ENCODE peak calls at places on chromosome 14, in six cellular contexts. I, P, M, V, W and C are unnamed samples.

GRCh38 chr14:90808759-90809529 is 7.3 kb downstream of the TTC7B start:
- DNase-seq in V (no peak), W (no peak), I (no peak), M (no peak), P (no peak), C (no peak)

GRCh38 chr14:57066887-57067513 is 201.7 kb downstream of the EXOC5 start:
- DNase-seq in V (peak; percentile 18), M (no peak), W (peak; percentile 60), I (no peak), P (no peak), C (peak; percentile 68)

GRCh38 chr14:49051328-49052060 is 534.7 kb downstream of the RPS29 start:
- DNase-seq in M (no peak), W (no peak), I (no peak), V (no peak), P (no peak), C (no peak)

GRCh38 chr14:94467728-94468520 is 8.1 kb downstream of the SERPINA9 start:
- DNase-seq in I (no peak), M (no peak), P (no peak), V (no peak), W (no peak), C (no peak)

GRCh38 chr14:60327447-60328331 is 78.7 kb downstream of the PPM1A start:
- DNase-seq in V (peak; percentile 31), I (peak; percentile 6), W (peak; percentile 38), M (no peak), P (peak; percentile 19), C (peak; percentile 69)

GRCh38 chr14:104420990-104421389 is 158.6 kb upstream of the C14orf180 start:
- DNase-seq in M (no peak), W (no peak), V (no peak), P (no peak), I (no peak), C (peak; percentile 53)

GRCh38 chr14:22388669-22389625 is 200.1 kb downstream of the DAD1 start:
- DNase-seq in M (no peak), W (no peak), V (no peak), I (no peak), P (no peak), C (no peak)

GRCh38 chr14:54194501-54194900 is 202.3 kb upstream of the CDKN3 start:
- DNase-seq in W (no peak), I (no peak), M (no peak), V (no peak), P (no peak), C (no peak)

GRCh38 chr14:55536208-55536708 is 43.7 kb upstream of the KTN1 start:
- DNase-seq in W (no peak), P (no peak), I (no peak), M (no peak), V (no peak), C (no peak)

GRCh38 chr14:24292118-24292807 is 7.3 kb downstream of the DHRS1 start:
- DNase-seq in P (no peak), V (no peak), W (no peak), I (no peak), M (no peak), C (no peak)

GRCh38 chr14:62130441-62130840 is 368.2 kb downstream of the SNAPC1 start:
- DNase-seq in W (no peak), I (no peak), V (no peak), M (no peak), P (no peak), C (no peak)

GRCh38 chr14:29216316-29216715 is 449.7 kb downstream of the FOXG1 start:
- DNase-seq in W (no peak), I (no peak), V (no peak), M (no peak), P (no peak), C (no peak)

GRCh38 chr14:85190251-85190650 is 339.7 kb upstream of the FLRT2 start:
- DNase-seq in V (no peak), I (no peak), P (no peak), W (no peak), M (no peak), C (no peak)

GRCh38 chr14:100610511-100611217 is 23.4 kb upstream of the BEGAIN start:
- DNase-seq in M (no peak), V (no peak), W (peak; percentile 40), P (no peak), I (no peak), C (peak; percentile 45)

GRCh38 chr14:67620217-67620789 is 583 bp downstream of the ARG2 start:
- DNase-seq in P (no peak), W (peak; percentile 37), M (no peak), I (no peak), V (peak; percentile 20), C (no peak)

GRCh38 chr14:63939006-63939270 is 86.1 kb downstream of the SYNE2 start:
- DNase-seq in I (no peak), M (no peak), W (no peak), V (no peak), P (no peak), C (no peak)

GRCh38 chr14:94936411-94936892 is 166.5 kb upstream of the GSC start:
- DNase-seq in P (peak; percentile 67), I (no peak), M (no peak), W (peak; percentile 85), V (no peak), C (no peak)

GRCh38 chr14:95516554-95517209 is at the start of gene SYNE3:
- DNase-seq in V (peak; percentile 16), P (peak; percentile 78), M (peak; percentile 35), W (peak; percentile 90), I (peak; percentile 47), C (peak; percentile 85)

GRCh38 chr14:55249423-55249822 is 21.8 kb upstream of the FBXO34 start:
- DNase-seq in P (no peak), W (no peak), M (no peak), V (no peak), I (no peak), C (no peak)

GRCh38 chr14:73477618-73478266 is 13.0 kb upstream of the RIOX1 start:
- DNase-seq in M (no peak), I (no peak), P (no peak), W (no peak), V (no peak), C (no peak)

GRCh38 chr14:24425704-24426103 is 3.8 kb downstream of the CBLN3 start:
- DNase-seq in W (no peak), M (no peak), V (no peak), P (no peak), I (no peak), C (no peak)

GRCh38 chr14:100028990-100029677 is 36.1 kb upstream of the EVL start:
- DNase-seq in I (no peak), W (no peak), M (no peak), V (no peak), P (no peak), C (no peak)

GRCh38 chr14:20631023-20631820 is 10.3 kb downstream of the OR6S1 start:
- DNase-seq in I (peak; percentile 60), V (peak; percentile 54), P (no peak), M (peak; percentile 41), W (no peak), C (no peak)

GRCh38 chr14:23043749-23044148 is 1.7 kb downstream of the PSMB11 start:
- DNase-seq in W (peak; percentile 58), M (no peak), I (no peak), V (no peak), P (no peak), C (no peak)

DNA sequence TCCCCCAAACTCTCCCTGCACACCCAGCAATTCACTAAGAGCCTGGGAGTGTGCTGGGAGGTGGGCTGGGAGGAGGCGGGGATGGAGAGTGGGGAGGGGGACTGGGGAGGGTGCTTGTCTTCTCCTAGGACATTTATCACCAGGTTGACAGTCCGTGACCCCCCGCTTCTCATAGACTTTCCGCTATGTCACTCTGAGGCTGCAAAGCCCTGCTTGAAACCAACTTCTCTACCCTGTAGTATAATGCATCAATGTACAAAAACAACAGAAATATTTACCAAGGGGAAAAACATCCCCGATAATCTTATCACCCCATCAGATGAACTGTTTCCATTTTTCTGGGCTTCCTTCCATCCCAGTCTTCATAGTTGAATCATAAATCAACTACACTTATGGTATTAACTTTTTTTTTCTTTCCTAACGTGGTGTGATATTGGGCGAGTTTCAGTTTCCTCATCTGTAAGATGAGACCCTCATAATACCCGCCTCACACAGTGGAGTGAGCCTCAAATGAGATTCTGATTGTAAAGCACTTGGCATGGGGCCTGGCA is 28.6 kb upstream of the BATF start:
- DNase-seq in M (no peak), I (no peak), V (peak; percentile 73), W (no peak), P (no peak), C (no peak)
- H3K4me3 ChIP-seq in M (no peak overlapping the region), I (no peak overlapping the region), V (no peak overlapping the region), W (no peak overlapping the region), P (no peak overlapping the region), C (no peak overlapping the region)

DNA sequence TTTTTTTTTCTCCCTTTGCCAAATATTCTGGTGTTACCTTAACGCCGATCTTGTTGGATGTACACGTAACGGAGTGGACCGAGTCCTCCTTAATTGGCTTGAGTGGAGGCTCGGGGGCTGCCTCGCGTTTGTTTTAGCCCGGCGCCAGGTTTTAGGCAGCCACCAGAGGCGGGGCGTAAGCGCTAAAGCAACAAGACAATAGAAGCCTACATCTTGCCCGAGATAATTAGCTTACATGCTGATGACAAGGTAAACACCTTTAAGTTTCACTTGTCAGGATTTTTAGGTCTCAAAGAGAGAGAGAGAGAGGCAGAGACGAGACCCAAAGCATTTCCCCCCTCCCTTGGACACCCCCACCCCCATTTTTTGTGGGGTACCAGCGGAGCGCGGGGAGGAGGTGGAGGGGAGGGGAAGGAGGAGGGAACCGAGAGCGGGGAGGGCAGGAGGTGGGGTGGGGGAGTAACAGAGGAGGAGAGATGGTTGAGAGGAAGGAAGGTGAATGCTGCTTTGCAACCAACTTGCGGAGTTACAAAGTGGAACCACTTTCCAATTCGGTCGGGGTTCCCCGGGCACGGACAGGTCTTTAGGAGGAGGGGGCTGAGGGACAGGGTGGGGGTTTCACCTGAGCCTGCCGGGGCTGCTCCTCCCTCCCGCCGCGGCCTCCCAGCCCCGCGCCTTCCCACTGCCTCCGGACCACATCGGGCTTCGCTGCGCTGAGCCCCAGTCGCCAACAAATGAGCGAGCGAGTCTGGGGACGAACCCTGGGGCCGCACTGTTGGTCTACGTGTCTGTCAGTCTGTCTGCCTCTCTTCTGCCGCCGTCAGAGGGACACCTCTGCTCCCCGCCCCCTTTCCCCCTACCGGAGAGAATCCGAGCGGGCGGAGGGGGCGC is at the start of gene NKX2-1:
- DNase-seq in I (no peak), M (no peak), P (no peak), W (peak; percentile 26), V (no peak), C (peak; percentile 89)
- H3K27me3 ChIP-seq in I (peaks cover 10% of the 10 kb centered on the region), M (peaks cover 40% of the 10 kb centered on the region), P (peaks cover 100% of the 10 kb centered on the region), W (peaks cover 100% of the 10 kb centered on the region), V (no peaks in the 10 kb centered on the region), C (peaks cover 95% of the 10 kb centered on the region)

GRCh38 chr14:103123128-103123633 is at the start of gene TNFAIP2:
- DNase-seq in M (no peak), P (peak; percentile 79), V (peak; percentile 68), I (no peak), W (no peak), C (peak; percentile 85)

GRCh38 chr14:103122578-103123127 is 608 bp upstream of the TNFAIP2 start:
- DNase-seq in I (no peak), V (no peak), M (no peak), P (peak; percentile 48), W (peak; percentile 60), C (no peak)

GRCh38 chr14:103125098-103126070 is 2.1 kb downstream of the TNFAIP2 start:
- DNase-seq in M (no peak), V (no peak), I (no peak), P (peak; percentile 12), W (no peak), C (no peak)

GRCh38 chr14:103124501-103125001 is 1.3 kb downstream of the TNFAIP2 start:
- DNase-seq in V (peak; percentile 72), M (no peak), I (no peak), P (peak; percentile 14), W (no peak), C (no peak)

GRCh38 chr14:103123634-103124500 is 606 bp downstream of the TNFAIP2 start:
- DNase-seq in P (peak; percentile 68), I (no peak), V (peak; percentile 76), W (no peak), M (no peak), C (no peak)
- H3K4me3 ChIP-seq in P (peak overlapping the region; percentile 96), I (no peak overlapping the region), V (peak overlapping the region; percentile 81), W (no peak overlapping the region), M (peak overlapping the region; percentile 29), C (peak overlapping the region; percentile 66)

GRCh38 chr14:52314521-52315354 is 626 bp downstream of the PTGER2 start:
- DNase-seq in V (no peak), W (peak; percentile 73), P (peak; percentile 26), M (peak; percentile 4), I (peak; percentile 41), C (peak; percentile 74)
- H3K27me3 ChIP-seq in V (peaks cover 10% of the 10 kb centered on the region), W (peaks cover 22% of the 10 kb centered on the region), P (peaks cover 77% of the 10 kb centered on the region), M (no peaks in the 10 kb centered on the region), I (no peaks in the 10 kb centered on the region), C (peaks cover 4% of the 10 kb centered on the region)